ENCODE peak calls at places on chromosomes 7 and 10, in nine cellular contexts. One of them, this sample, is unnamed.

GRCh38 chr7:139340037-139340807 is 915 bp upstream of the FMC1 start:
- DNase-seq in IMR-90: peak
- DNase-seq in brain microvascular endothelial cell: peak
- DNase-seq in lower lobe of right lung: peak
- DNase-seq in HL-60: peak
- DNase-seq in tibial nerve: peak
- DNase-seq in WTC11: peak
- DNase-seq in fibroblast of pulmonary artery: peak
- DNase-seq in CD8-positive, alpha-beta T cell: peak
- DNase-seq in this sample: peak

GRCh38 chr10:121574519-121575170 is 23.6 kb downstream of the FGFR2 start:
- DNase-seq in IMR-90: no peak
- DNase-seq in brain microvascular endothelial cell: no peak
- DNase-seq in lower lobe of right lung: no peak
- DNase-seq in HL-60: no peak
- DNase-seq in tibial nerve: no peak
- DNase-seq in WTC11: no peak
- DNase-seq in fibroblast of pulmonary artery: no peak
- DNase-seq in CD8-positive, alpha-beta T cell: no peak
- DNase-seq in this sample: no peak

GRCh38 chr7:91767820-91768219 is 112.7 kb downstream of the MTERF1 start:
- DNase-seq in IMR-90: no peak
- DNase-seq in brain microvascular endothelial cell: no peak
- DNase-seq in lower lobe of right lung: no peak
- DNase-seq in HL-60: no peak
- DNase-seq in tibial nerve: no peak
- DNase-seq in WTC11: peak
- DNase-seq in fibroblast of pulmonary artery: no peak
- DNase-seq in CD8-positive, alpha-beta T cell: no peak
- DNase-seq in this sample: no peak

GRCh38 chr10:80474597-80474910 is 20.4 kb downstream of the TSPAN14 start:
- DNase-seq in IMR-90: no peak
- DNase-seq in brain microvascular endothelial cell: no peak
- DNase-seq in lower lobe of right lung: no peak
- DNase-seq in HL-60: no peak
- DNase-seq in tibial nerve: no peak
- DNase-seq in WTC11: no peak
- DNase-seq in fibroblast of pulmonary artery: no peak
- DNase-seq in CD8-positive, alpha-beta T cell: no peak
- DNase-seq in this sample: no peak

GRCh38 chr7:155358948-155359712 is 61.5 kb downstream of the INSIG1 start:
- DNase-seq in IMR-90: no peak
- DNase-seq in brain microvascular endothelial cell: no peak
- DNase-seq in lower lobe of right lung: no peak
- DNase-seq in HL-60: no peak
- DNase-seq in tibial nerve: no peak
- DNase-seq in WTC11: no peak
- DNase-seq in fibroblast of pulmonary artery: no peak
- DNase-seq in CD8-positive, alpha-beta T cell: no peak
- DNase-seq in this sample: no peak

GRCh38 chr7:121288894-121289293 is 39.9 kb upstream of the WNT16 start:
- DNase-seq in IMR-90: peak
- DNase-seq in brain microvascular endothelial cell: peak
- DNase-seq in lower lobe of right lung: no peak
- DNase-seq in HL-60: no peak
- DNase-seq in tibial nerve: no peak
- DNase-seq in WTC11: no peak
- DNase-seq in fibroblast of pulmonary artery: peak
- DNase-seq in CD8-positive, alpha-beta T cell: no peak
- DNase-seq in this sample: no peak

GRCh38 chr7:142918901-142919300 is 14.6 kb downstream of the TRPV5 start:
- DNase-seq in IMR-90: no peak
- DNase-seq in brain microvascular endothelial cell: no peak
- DNase-seq in lower lobe of right lung: no peak
- DNase-seq in HL-60: no peak
- DNase-seq in tibial nerve: no peak
- DNase-seq in WTC11: no peak
- DNase-seq in fibroblast of pulmonary artery: no peak
- DNase-seq in CD8-positive, alpha-beta T cell: no peak
- DNase-seq in this sample: no peak

GRCh38 chr10:86888585-86889381 is 68.6 kb downstream of the MMRN2 start:
- DNase-seq in IMR-90: peak
- DNase-seq in brain microvascular endothelial cell: peak
- DNase-seq in lower lobe of right lung: no peak
- DNase-seq in HL-60: peak
- DNase-seq in tibial nerve: no peak
- DNase-seq in WTC11: no peak
- DNase-seq in fibroblast of pulmonary artery: peak
- DNase-seq in CD8-positive, alpha-beta T cell: no peak
- DNase-seq in this sample: no peak

GRCh38 chr7:155190608-155191536 is 106.8 kb upstream of the INSIG1 start:
- DNase-seq in IMR-90: no peak
- DNase-seq in brain microvascular endothelial cell: peak
- DNase-seq in lower lobe of right lung: peak
- DNase-seq in HL-60: peak
- DNase-seq in tibial nerve: peak
- DNase-seq in WTC11: peak
- DNase-seq in fibroblast of pulmonary artery: peak
- DNase-seq in CD8-positive, alpha-beta T cell: peak
- DNase-seq in this sample: peak

GRCh38 chr7:100126239-100126930 is 382 bp upstream of the MBLAC1 start:
- DNase-seq in IMR-90: no peak
- DNase-seq in brain microvascular endothelial cell: no peak
- DNase-seq in lower lobe of right lung: no peak
- DNase-seq in HL-60: no peak
- DNase-seq in tibial nerve: no peak
- DNase-seq in WTC11: no peak
- DNase-seq in fibroblast of pulmonary artery: no peak
- DNase-seq in CD8-positive, alpha-beta T cell: no peak
- DNase-seq in this sample: no peak

GRCh38 chr7:140586517-140586916 is 54.1 kb downstream of the DENND2A start:
- DNase-seq in IMR-90: no peak
- DNase-seq in brain microvascular endothelial cell: no peak
- DNase-seq in lower lobe of right lung: no peak
- DNase-seq in HL-60: no peak
- DNase-seq in tibial nerve: no peak
- DNase-seq in WTC11: no peak
- DNase-seq in fibroblast of pulmonary artery: no peak
- DNase-seq in CD8-positive, alpha-beta T cell: no peak
- DNase-seq in this sample: no peak

GRCh38 chr7:131616487-131616886 is 60.1 kb upstream of the PODXL start:
- DNase-seq in IMR-90: no peak
- DNase-seq in brain microvascular endothelial cell: no peak
- DNase-seq in lower lobe of right lung: no peak
- DNase-seq in HL-60: no peak
- DNase-seq in tibial nerve: no peak
- DNase-seq in WTC11: no peak
- DNase-seq in fibroblast of pulmonary artery: no peak
- DNase-seq in CD8-positive, alpha-beta T cell: no peak
- DNase-seq in this sample: no peak

GRCh38 chr7:22729180-22729579 is 2.2 kb downstream of the IL6 start:
- DNase-seq in IMR-90: peak
- DNase-seq in brain microvascular endothelial cell: peak
- DNase-seq in lower lobe of right lung: no peak
- DNase-seq in HL-60: no peak
- DNase-seq in tibial nerve: no peak
- DNase-seq in WTC11: no peak
- DNase-seq in fibroblast of pulmonary artery: peak
- DNase-seq in CD8-positive, alpha-beta T cell: no peak
- DNase-seq in this sample: no peak

GRCh38 chr7:137933270-137934017 is 68.4 kb downstream of the CREB3L2 start:
- DNase-seq in IMR-90: peak
- DNase-seq in brain microvascular endothelial cell: peak
- DNase-seq in lower lobe of right lung: no peak
- DNase-seq in HL-60: no peak
- DNase-seq in tibial nerve: peak
- DNase-seq in WTC11: no peak
- DNase-seq in fibroblast of pulmonary artery: peak
- DNase-seq in CD8-positive, alpha-beta T cell: no peak
- DNase-seq in this sample: no peak

GRCh38 chr10:43679509-43679908 is 30.8 kb upstream of the ZNF32 start:
- DNase-seq in IMR-90: no peak
- DNase-seq in brain microvascular endothelial cell: no peak
- DNase-seq in lower lobe of right lung: peak
- DNase-seq in HL-60: no peak
- DNase-seq in tibial nerve: no peak
- DNase-seq in WTC11: no peak
- DNase-seq in fibroblast of pulmonary artery: peak
- DNase-seq in CD8-positive, alpha-beta T cell: no peak
- DNase-seq in this sample: no peak

GRCh38 chr7:37395618-37396259 is 52.9 kb downstream of the ELMO1 start:
- DNase-seq in IMR-90: no peak
- DNase-seq in brain microvascular endothelial cell: no peak
- DNase-seq in lower lobe of right lung: no peak
- DNase-seq in HL-60: no peak
- DNase-seq in tibial nerve: no peak
- DNase-seq in WTC11: no peak
- DNase-seq in fibroblast of pulmonary artery: no peak
- DNase-seq in CD8-positive, alpha-beta T cell: no peak
- DNase-seq in this sample: no peak

GRCh38 chr7:74410772-74411171 is 42.9 kb upstream of the GTF2IRD1 start:
- DNase-seq in IMR-90: no peak
- DNase-seq in brain microvascular endothelial cell: no peak
- DNase-seq in lower lobe of right lung: no peak
- DNase-seq in HL-60: no peak
- DNase-seq in tibial nerve: no peak
- DNase-seq in WTC11: no peak
- DNase-seq in fibroblast of pulmonary artery: no peak
- DNase-seq in CD8-positive, alpha-beta T cell: no peak
- DNase-seq in this sample: no peak

GRCh38 chr10:52353960-52354394 is 39.9 kb downstream of the DKK1 start:
- DNase-seq in IMR-90: peak
- DNase-seq in brain microvascular endothelial cell: no peak
- DNase-seq in lower lobe of right lung: no peak
- DNase-seq in HL-60: no peak
- DNase-seq in tibial nerve: no peak
- DNase-seq in WTC11: no peak
- DNase-seq in fibroblast of pulmonary artery: peak
- DNase-seq in CD8-positive, alpha-beta T cell: no peak
- DNase-seq in this sample: no peak

GRCh38 chr7:123615344-123615743 is 13.7 kb downstream of the ASB15 start:
- DNase-seq in IMR-90: peak
- DNase-seq in brain microvascular endothelial cell: peak
- DNase-seq in lower lobe of right lung: no peak
- DNase-seq in HL-60: no peak
- DNase-seq in tibial nerve: no peak
- DNase-seq in WTC11: no peak
- DNase-seq in fibroblast of pulmonary artery: peak
- DNase-seq in CD8-positive, alpha-beta T cell: no peak
- DNase-seq in this sample: no peak
- TF ChIP-seq CTCF in IMR-90: no peak
- TF ChIP-seq CTCF in brain microvascular endothelial cell: no peak
- TF ChIP-seq CTCF in lower lobe of right lung: no peak
- TF ChIP-seq CTCF in HL-60: no peak
- TF ChIP-seq CTCF in tibial nerve: no peak
- TF ChIP-seq CTCF in WTC11: no peak
- TF ChIP-seq CTCF in fibroblast of pulmonary artery: no peak
- TF ChIP-seq CTCF in CD8-positive, alpha-beta T cell: no peak
- TF ChIP-seq CTCF in this sample: no peak

GRCh38 chr7:29609162-29610030 is 45.8 kb downstream of the PRR15 start:
- DNase-seq in IMR-90: no peak
- DNase-seq in brain microvascular endothelial cell: no peak
- DNase-seq in lower lobe of right lung: no peak
- DNase-seq in HL-60: no peak
- DNase-seq in tibial nerve: no peak
- DNase-seq in WTC11: peak
- DNase-seq in fibroblast of pulmonary artery: peak
- DNase-seq in CD8-positive, alpha-beta T cell: no peak
- DNase-seq in this sample: no peak
- TF ChIP-seq CTCF in IMR-90: peak
- TF ChIP-seq CTCF in brain microvascular endothelial cell: peak
- TF ChIP-seq CTCF in lower lobe of right lung: peak
- TF ChIP-seq CTCF in HL-60: no peak
- TF ChIP-seq CTCF in tibial nerve: peak
- TF ChIP-seq CTCF in WTC11: peak
- TF ChIP-seq CTCF in fibroblast of pulmonary artery: peak
- TF ChIP-seq CTCF in CD8-positive, alpha-beta T cell: no peak
- TF ChIP-seq CTCF in this sample: peak

DNA sequence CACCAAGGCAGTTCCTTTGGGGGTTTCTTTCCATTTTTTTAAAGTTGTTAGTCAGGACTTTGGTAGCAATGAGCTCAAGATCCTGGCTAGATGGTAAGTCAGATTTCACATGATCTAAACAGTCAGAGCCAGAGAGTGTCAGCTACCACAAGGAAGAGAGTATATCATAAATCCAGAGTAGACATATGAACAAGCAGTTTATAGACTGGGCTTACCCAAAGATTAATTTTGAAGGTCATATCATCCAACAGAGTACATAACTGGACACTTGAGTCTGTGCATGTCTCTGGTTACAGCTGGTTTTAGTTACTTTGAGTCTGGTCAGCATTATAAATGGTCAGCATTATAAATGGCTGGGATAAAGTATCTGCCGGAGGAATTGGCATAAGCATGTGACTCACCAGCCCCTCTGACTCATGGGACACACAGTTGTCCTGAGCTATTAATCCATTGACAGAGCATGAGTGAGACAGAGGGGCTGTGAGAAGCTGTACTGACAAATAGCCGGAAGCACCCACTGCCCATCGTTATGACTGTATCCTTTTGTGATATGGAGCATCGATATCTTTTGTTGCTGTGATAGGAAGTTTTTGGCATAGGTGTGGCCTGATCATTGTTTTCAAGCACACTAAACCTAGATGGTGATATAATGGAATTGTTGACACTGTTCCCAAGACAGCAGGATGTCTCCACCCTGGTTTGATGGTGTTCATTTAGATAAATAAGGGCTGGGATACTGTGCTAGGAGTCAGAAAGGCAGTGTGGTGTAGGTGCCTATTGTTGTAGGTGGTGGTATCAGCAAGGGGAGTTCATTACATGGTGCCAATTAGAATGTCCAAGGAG is 19.2 kb downstream of the PPP1R3C start:
- DNase-seq in IMR-90: peak
- DNase-seq in brain microvascular endothelial cell: peak
- DNase-seq in lower lobe of right lung: no peak
- DNase-seq in HL-60: no peak
- DNase-seq in tibial nerve: no peak
- DNase-seq in WTC11: no peak
- DNase-seq in fibroblast of pulmonary artery: peak
- DNase-seq in CD8-positive, alpha-beta T cell: no peak
- DNase-seq in this sample: no peak
- TF ChIP-seq CTCF in IMR-90: no peak
- TF ChIP-seq CTCF in brain microvascular endothelial cell: no peak
- TF ChIP-seq CTCF in lower lobe of right lung: no peak
- TF ChIP-seq CTCF in HL-60: no peak
- TF ChIP-seq CTCF in tibial nerve: no peak
- TF ChIP-seq CTCF in WTC11: no peak
- TF ChIP-seq CTCF in fibroblast of pulmonary artery: no peak
- TF ChIP-seq CTCF in CD8-positive, alpha-beta T cell: no peak
- TF ChIP-seq CTCF in this sample: no peak

DNA sequence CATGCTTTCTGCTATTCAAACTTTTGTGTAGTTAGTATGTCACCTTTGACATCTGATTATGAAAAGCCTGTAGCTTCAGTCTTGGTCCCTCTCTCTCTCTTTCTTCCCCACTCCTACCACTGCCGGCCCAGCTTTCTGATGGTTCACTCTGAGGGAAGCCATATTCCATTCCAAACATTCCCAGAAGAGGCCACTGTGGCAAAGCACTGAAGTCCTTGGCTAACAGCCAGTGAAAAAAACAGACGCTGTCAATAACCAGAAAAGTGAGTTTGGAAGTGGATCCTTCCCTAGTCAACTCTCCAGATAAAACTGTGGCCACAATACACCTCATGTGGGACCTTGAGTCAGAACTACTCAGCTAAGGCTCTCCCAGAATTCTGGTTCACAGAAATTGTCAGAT is 950.7 kb upstream of the PHF14 start:
- DNase-seq in IMR-90: no peak
- DNase-seq in brain microvascular endothelial cell: peak
- DNase-seq in lower lobe of right lung: no peak
- DNase-seq in HL-60: no peak
- DNase-seq in tibial nerve: peak
- DNase-seq in WTC11: peak
- DNase-seq in fibroblast of pulmonary artery: peak
- DNase-seq in CD8-positive, alpha-beta T cell: no peak
- DNase-seq in this sample: no peak
- TF ChIP-seq CTCF in IMR-90: no peak
- TF ChIP-seq CTCF in brain microvascular endothelial cell: peak
- TF ChIP-seq CTCF in lower lobe of right lung: peak
- TF ChIP-seq CTCF in HL-60: no peak
- TF ChIP-seq CTCF in tibial nerve: peak
- TF ChIP-seq CTCF in WTC11: no peak
- TF ChIP-seq CTCF in fibroblast of pulmonary artery: no peak
- TF ChIP-seq CTCF in CD8-positive, alpha-beta T cell: no peak
- TF ChIP-seq CTCF in this sample: no peak